ENCODE peak calls at places on chromosomes 11 and 22, in eight cellular contexts. L, D, H, T, A, P, N and X are unnamed samples.

GRCh38 chr11:75697906-75698563 is 19.6 kb upstream of the MOGAT2 start:
- ATAC-seq in L (no peak), D (no peak), H (no peak), T (no peak), A (no peak), P (no peak), N (no peak), X (no peak)

GRCh38 chr11:22539851-22540376 is 85.7 kb downstream of the FANCF start:
- ATAC-seq in L (peak), D (no peak), H (no peak), T (no peak), A (peak), P (no peak), N (no peak), X (peak)

GRCh38 chr11:127458561-127458960 is 458.0 kb upstream of the KIRREL3 start:
- ATAC-seq in L (no peak), D (no peak), H (no peak), T (no peak), A (no peak), P (no peak), N (no peak), X (no peak)

GRCh38 chr22:16917144-16918003 is 90.6 kb downstream of the GAB4 start:
- ATAC-seq in L (peak), D (peak), H (peak), T (no peak), A (peak), P (peak), N (no peak), X (peak)

GRCh38 chr11:33682019-33682418 is 18.6 kb downstream of the C11orf91 start:
- ATAC-seq in L (no peak), D (no peak), H (no peak), T (no peak), A (no peak), P (no peak), N (no peak), X (no peak)

GRCh38 chr11:114783805-114784204 is 105.5 kb downstream of the NXPE2 start:
- ATAC-seq in L (no peak), D (no peak), H (peak), T (no peak), A (no peak), P (no peak), N (no peak), X (no peak)

GRCh38 chr11:2258501-2259465 is 11.6 kb downstream of the ASCL2 start:
- ATAC-seq in L (no peak), D (no peak), H (no peak), T (no peak), A (no peak), P (no peak), N (no peak), X (no peak)

GRCh38 chr11:43145653-43146052 is 166.1 kb upstream of the API5 start:
- ATAC-seq in L (no peak), D (no peak), H (no peak), T (no peak), A (no peak), P (no peak), N (no peak), X (no peak)

GRCh38 chr22:36912694-36913430 is 566 bp upstream of the CSF2RB start:
- ATAC-seq in L (peak), D (no peak), H (peak), T (no peak), A (no peak), P (no peak), N (peak), X (no peak)

GRCh38 chr22:29186302-29186701 is 19.4 kb upstream of the EMID1 start:
- ATAC-seq in L (no peak), D (no peak), H (no peak), T (no peak), A (no peak), P (no peak), N (no peak), X (no peak)

GRCh38 chr11:123180166-123180565 is 14.9 kb downstream of the CLMP start:
- ATAC-seq in L (no peak), D (no peak), H (no peak), T (no peak), A (peak), P (no peak), N (no peak), X (no peak)

GRCh38 chr11:62119569-62119968 is 4.2 kb upstream of the INCENP start:
- ATAC-seq in L (no peak), D (no peak), H (no peak), T (no peak), A (no peak), P (no peak), N (no peak), X (no peak)

GRCh38 chr11:1557904-1558831 is 13.9 kb downstream of the DUSP8 start:
- ATAC-seq in L (peak), D (no peak), H (peak), T (no peak), A (peak), P (no peak), N (no peak), X (no peak)

GRCh38 chr11:117816846-117817212 is 7.7 kb downstream of the FXYD2 start:
- ATAC-seq in L (peak), D (no peak), H (no peak), T (no peak), A (no peak), P (no peak), N (no peak), X (no peak)

GRCh38 chr11:47351159-47352126 is 1.1 kb downstream of the MYBPC3 start:
- ATAC-seq in L (no peak), D (no peak), H (no peak), T (no peak), A (no peak), P (no peak), N (no peak), X (no peak)

GRCh38 chr22:45007946-45008852 is 1.6 kb downstream of the PHF21B start:
- ATAC-seq in L (no peak), D (no peak), H (no peak), T (no peak), A (no peak), P (no peak), N (no peak), X (no peak)

GRCh38 chr22:27405672-27406388 is 395.7 kb downstream of the MN1 start:
- ATAC-seq in L (peak), D (no peak), H (peak), T (no peak), A (peak), P (peak), N (no peak), X (peak)

GRCh38 chr11:10303558-10304363 is 1.1 kb upstream of the ADM start:
- ATAC-seq in L (no peak), D (peak), H (peak), T (no peak), A (peak), P (no peak), N (peak), X (peak)

GRCh38 chr11:67272327-67273259 is 6.3 kb downstream of the GRK2 start:
- ATAC-seq in L (no peak), D (no peak), H (no peak), T (peak), A (no peak), P (no peak), N (no peak), X (no peak)

GRCh38 chr11:118689503-118689851 is 10.0 kb upstream of the TREH start:
- ATAC-seq in L (peak), D (no peak), H (peak), T (no peak), A (no peak), P (no peak), N (no peak), X (peak)

GRCh38 chr11:33358150-33358831 is 101.1 kb downstream of the HIPK3 start:
- ATAC-seq in L (no peak), D (no peak), H (no peak), T (no peak), A (no peak), P (peak), N (no peak), X (no peak)

GRCh38 chr22:24977370-24978230 is 25.1 kb downstream of the KIAA1671 start:
- ATAC-seq in L (peak), D (no peak), H (peak), T (no peak), A (no peak), P (no peak), N (no peak), X (peak)

GRCh38 chr11:73177380-73178091 is 35.4 kb upstream of the FCHSD2 start:
- ATAC-seq in L (peak), D (no peak), H (peak), T (no peak), A (peak), P (no peak), N (no peak), X (peak)

GRCh38 chr11:78085972-78086371 is 6.3 kb upstream of the NDUFC2 start:
- ATAC-seq in L (no peak), D (no peak), H (no peak), T (no peak), A (no peak), P (no peak), N (no peak), X (no peak)

GRCh38 chr11:61537326-61537725 is 28.8 kb downstream of the LRRC10B start:
- ATAC-seq in L (no peak), D (no peak), H (no peak), T (no peak), A (no peak), P (no peak), N (no peak), X (no peak)

GRCh38 chr11:66268953-66269906 is 791 bp downstream of the RAB1B start:
- ATAC-seq in L (no peak), D (no peak), H (no peak), T (no peak), A (peak), P (no peak), N (no peak), X (no peak)

GRCh38 chr11:117970400-117971024 is 15.7 kb upstream of the IL10RA start:
- ATAC-seq in L (peak), D (peak), H (peak), T (peak), A (no peak), P (peak), N (peak), X (peak)

GRCh38 chr11:65607614-65608426 is 6.2 kb downstream of the MAP3K11 start:
- ATAC-seq in L (no peak), D (no peak), H (no peak), T (no peak), A (no peak), P (no peak), N (no peak), X (no peak)

GRCh38 chr11:46521947-46522681 is 71.7 kb downstream of the AMBRA1 start:
- ATAC-seq in L (peak), D (no peak), H (no peak), T (no peak), A (peak), P (no peak), N (no peak), X (no peak)

GRCh38 chr11:66294626-66295620 is 3.2 kb downstream of the TMEM151A start:
- ATAC-seq in L (no peak), D (no peak), H (no peak), T (no peak), A (no peak), P (no peak), N (no peak), X (no peak)

GRCh38 chr11:95269402-95269801 is 38.4 kb upstream of the SESN3 start:
- ATAC-seq in L (no peak), D (no peak), H (no peak), T (no peak), A (no peak), P (no peak), N (no peak), X (no peak)

GRCh38 chr11:34626393-34626792 is 5.5 kb downstream of the EHF start:
- ATAC-seq in L (no peak), D (no peak), H (no peak), T (no peak), A (no peak), P (no peak), N (no peak), X (no peak)

GRCh38 chr11:117319214-117319840 is 3.3 kb upstream of the BACE1 start:
- ATAC-seq in L (no peak), D (no peak), H (no peak), T (no peak), A (no peak), P (no peak), N (no peak), X (no peak)